ENCODE peak calls at places on chromosome 9, in ten cellular contexts. J, E, Q, T, X, L, S, P, I and U are unnamed samples.

GRCh38 chr9:20238921-20239320 is 383.4 kb downstream of the MLLT3 start:
- DNase-seq in J (no peak), P (no peak), X (no peak), S (peak), L (no peak), T (no peak), E (no peak), I (no peak), Q (no peak), U (no peak)

GRCh38 chr9:122096620-122097415 is 3.7 kb upstream of the TTLL11 start:
- DNase-seq in I (no peak), X (no peak), S (no peak), L (no peak), T (no peak), Q (no peak), E (no peak), P (no peak), J (no peak), U (no peak)

GRCh38 chr9:136306691-136307208 is 2.9 kb upstream of the CCDC187 start:
- DNase-seq in J (peak), I (no peak), E (no peak), P (no peak), T (no peak), L (no peak), X (no peak), Q (peak), S (no peak), U (no peak)

GRCh38 chr9:18795947-18796705 is 236.9 kb downstream of the SAXO1 start:
- DNase-seq in T (no peak), E (peak), Q (no peak), L (no peak), J (no peak), S (no peak), I (no peak), P (no peak), X (no peak), U (no peak)

GRCh38 chr9:120950421-120951388 is 24.1 kb upstream of the TRAF1 start:
- DNase-seq in E (peak), J (no peak), L (no peak), T (no peak), I (no peak), X (no peak), S (no peak), Q (no peak), P (no peak), U (no peak)

GRCh38 chr9:108813951-108814601 is 41.7 kb downstream of the ACTL7B start:
- DNase-seq in I (peak), X (no peak), J (no peak), P (peak), T (no peak), L (no peak), E (peak), S (peak), Q (no peak), U (peak)

GRCh38 chr9:83533296-83533695 is 4.9 kb downstream of the FRMD3 start:
- DNase-seq in J (no peak), T (no peak), X (no peak), E (no peak), S (no peak), Q (no peak), P (no peak), I (no peak), L (no peak), U (no peak)

GRCh38 chr9:134619456-134619982 is 22.1 kb upstream of the COL5A1 start:
- DNase-seq in E (no peak), P (no peak), I (no peak), L (no peak), Q (peak), S (no peak), X (no peak), T (no peak), J (no peak), U (no peak)

GRCh38 chr9:134793281-134793680 is 87.3 kb upstream of the FCN2 start:
- DNase-seq in P (no peak), X (no peak), T (no peak), E (peak), L (no peak), I (no peak), Q (no peak), J (no peak), S (no peak), U (no peak)

GRCh38 chr9:14062449-14063187 is 251.3 kb downstream of the NFIB start:
- DNase-seq in I (no peak), X (no peak), P (no peak), Q (no peak), S (peak), J (no peak), L (no peak), T (no peak), E (no peak), U (no peak)

GRCh38 chr9:12934515-12935301 is 159.9 kb downstream of the LURAP1L start:
- DNase-seq in S (peak), X (no peak), L (no peak), P (no peak), I (no peak), Q (no peak), E (peak), J (no peak), T (no peak), U (no peak)

GRCh38 chr9:135959814-135960213 is 1.4 kb downstream of the UBAC1 start:
- DNase-seq in L (no peak), S (no peak), J (no peak), E (no peak), I (no peak), Q (no peak), X (no peak), T (no peak), P (no peak), U (no peak)

GRCh38 chr9:84366683-84367082 is 26.1 kb upstream of the SLC28A3 start:
- DNase-seq in S (peak), P (no peak), I (no peak), J (no peak), E (no peak), L (no peak), T (no peak), Q (no peak), X (no peak), U (no peak)

GRCh38 chr9:136304981-136305380 is 1.1 kb upstream of the CCDC187 start:
- DNase-seq in T (no peak), J (no peak), I (no peak), E (no peak), L (no peak), Q (no peak), X (no peak), P (no peak), S (no peak), U (no peak)

GRCh38 chr9:96618209-96619108 is 1.2 kb downstream of the CDC14B start:
- DNase-seq in T (no peak), X (peak), L (peak), I (peak), J (peak), E (peak), S (peak), P (peak), Q (no peak), U (no peak)

GRCh38 chr9:76624381-76625048 is 139.7 kb upstream of the PCA3 start:
- DNase-seq in L (no peak), E (no peak), X (no peak), J (no peak), T (no peak), I (no peak), S (no peak), Q (no peak), P (no peak), U (no peak)

GRCh38 chr9:128818099-128818838 is at the start of gene ENDOG:
- DNase-seq in X (peak), S (peak), E (peak), L (peak), P (peak), J (peak), I (peak), T (peak), Q (peak), U (peak)

GRCh38 chr9:81616141-81616540 is 73.2 kb downstream of the TLE1 start:
- DNase-seq in T (no peak), Q (no peak), L (no peak), P (no peak), X (no peak), S (no peak), E (no peak), I (no peak), J (no peak), U (no peak)

GRCh38 chr9:70484232-70485130 is 70.0 kb upstream of the KLF9 start:
- DNase-seq in E (peak), P (peak), S (peak), X (no peak), T (peak), J (no peak), L (no peak), Q (no peak), I (peak), U (no peak)

GRCh38 chr9:127873886-127874285 is 3.6 kb downstream of the AK1 start:
- DNase-seq in E (peak), X (no peak), Q (no peak), J (no peak), T (no peak), P (no peak), I (peak), S (no peak), L (no peak), U (peak)

GRCh38 chr9:104810421-104811339 is 46.8 kb downstream of the NIPSNAP3B start:
- DNase-seq in Q (no peak), S (peak), L (no peak), J (no peak), I (peak), E (peak), T (no peak), P (no peak), X (no peak), U (no peak)

GRCh38 chr9:126309427-126310179 is 17.0 kb upstream of the MVB12B start:
- DNase-seq in P (no peak), S (no peak), T (no peak), I (no peak), J (no peak), X (no peak), L (no peak), E (no peak), Q (peak), U (no peak)

GRCh38 chr9:134125413-134126095 is 10.3 kb upstream of the WDR5 start:
- DNase-seq in P (no peak), I (no peak), E (no peak), Q (no peak), X (no peak), T (no peak), S (no peak), L (no peak), J (no peak), U (no peak)

GRCh38 chr9:88537743-88538055 is 2.7 kb downstream of the NXNL2 start:
- DNase-seq in E (peak), T (peak), L (no peak), X (peak), J (peak), S (peak), Q (peak), P (peak), I (peak), U (peak)

GRCh38 chr9:76352026-76352620 is 42.1 kb downstream of the RFK start:
- DNase-seq in L (no peak), E (no peak), X (no peak), Q (no peak), T (no peak), S (peak), I (no peak), J (no peak), P (no peak), U (no peak)

GRCh38 chr9:13587581-13587980 is 308.1 kb upstream of the MPDZ start:
- DNase-seq in L (no peak), S (no peak), J (no peak), I (no peak), Q (no peak), P (no peak), X (no peak), T (no peak), E (no peak), U (peak)

GRCh38 chr9:29514862-29515261 is 1941.6 kb upstream of the C9orf72 start:
- DNase-seq in S (no peak), I (no peak), T (no peak), X (no peak), J (no peak), E (no peak), Q (no peak), L (no peak), P (no peak), U (no peak)

GRCh38 chr9:33748633-33749304 is 46.6 kb upstream of the PRSS3 start:
- DNase-seq in Q (peak), I (no peak), S (no peak), P (no peak), E (no peak), X (peak), L (no peak), T (no peak), J (peak), U (no peak)

GRCh38 chr9:92501671-92502393 is 19.5 kb upstream of the ASPN start:
- DNase-seq in I (no peak), P (peak), L (no peak), E (peak), T (peak), S (peak), X (peak), Q (no peak), J (peak), U (no peak)

GRCh38 chr9:9893837-9894236 is 719.0 kb downstream of the PTPRD start:
- DNase-seq in T (no peak), X (no peak), P (no peak), S (peak), Q (no peak), E (no peak), I (no peak), J (no peak), L (no peak), U (no peak)

GRCh38 chr9:20352531-20352930 is 269.8 kb downstream of the MLLT3 start:
- DNase-seq in I (no peak), P (no peak), Q (no peak), J (no peak), S (no peak), X (no peak), E (peak), T (no peak), L (no peak), U (no peak)